ENCODE peak calls at places on chromosome 4, in six cellular contexts. E is H1, J is IMR-90, B is neuronal stem cell, Y is mesenchymal stem cell, K is mesendoderm. V is an unnamed sample.

GRCh38 chr4:3845094-3845743 is 79.0 kb downstream of the ADRA2C start:
- DNase-seq in J (no peak), E (no peak), B (no peak), Y (no peak), K (no peak), V (no peak)

GRCh38 chr4:3365326-3365725 is 72.5 kb downstream of the RGS12 start:
- DNase-seq in Y (no peak), B (no peak), K (no peak), E (no peak), J (no peak), V (no peak)

GRCh38 chr4:38169524-38169923 is 209.3 kb downstream of the PTTG2 start:
- DNase-seq in K (peak), J (peak), E (no peak), Y (peak), B (no peak), V (no peak)

GRCh38 chr4:159632031-159632430 is 529.2 kb downstream of the RAPGEF2 start:
- DNase-seq in K (no peak), E (no peak), J (no peak), Y (no peak), B (no peak), V (no peak)

GRCh38 chr4:144646523-144647094 is 653 bp downstream of the HHIP start:
- DNase-seq in K (peak), B (no peak), Y (peak), J (no peak), E (no peak), V (peak)

GRCh38 chr4:1022739-1023066 is 11.3 kb downstream of the FGFRL1 start:
- DNase-seq in K (no peak), J (no peak), Y (no peak), E (no peak), B (no peak), V (no peak)

GRCh38 chr4:25857403-25857802 is 5.4 kb downstream of the SEL1L3 start:
- DNase-seq in B (no peak), K (peak), Y (no peak), E (no peak), J (no peak), V (no peak)

GRCh38 chr4:153513596-153513995 is 47.4 kb downstream of the TMEM131L start:
- DNase-seq in E (no peak), Y (no peak), J (peak), B (no peak), K (no peak), V (no peak)

GRCh38 chr4:78551420-78552351 is at the start of gene ANXA3:
- DNase-seq in J (no peak), K (peak), B (no peak), Y (peak), E (no peak), V (peak)

GRCh38 chr4:86972997-86973396 is 38.2 kb downstream of the AFF1 start:
- DNase-seq in K (peak), B (no peak), Y (peak), J (no peak), E (no peak), V (peak)

GRCh38 chr4:124710911-124711310 is 1.6 kb downstream of the ANKRD50 start:
- DNase-seq in B (no peak), E (no peak), J (no peak), K (no peak), Y (peak), V (no peak)

GRCh38 chr4:54036184-54036583 is 28.2 kb downstream of the CHIC2 start:
- DNase-seq in E (no peak), B (no peak), J (no peak), Y (no peak), K (no peak), V (no peak)

GRCh38 chr4:54109226-54110018 is 9.5 kb downstream of the GSX2 start:
- DNase-seq in Y (no peak), B (no peak), E (no peak), K (peak), J (no peak), V (peak)

GRCh38 chr4:140013088-140013487 is 140.9 kb downstream of the MAML3 start:
- DNase-seq in B (no peak), J (no peak), K (no peak), Y (no peak), E (no peak), V (no peak)

GRCh38 chr4:139609647-139610046 is 53.6 kb upstream of the SETD7 start:
- DNase-seq in E (no peak), J (peak), B (no peak), Y (peak), K (no peak), V (no peak)

GRCh38 chr4:19329631-19330030 is 922.1 kb upstream of the SLIT2 start:
- DNase-seq in B (no peak), Y (peak), J (peak), E (no peak), K (no peak), V (no peak)

GRCh38 chr4:169663894-169664293 is 43.5 kb downstream of the CLCN3 start:
- DNase-seq in B (peak), Y (no peak), K (no peak), J (peak), E (no peak), V (no peak)

GRCh38 chr4:86595426-86595805 is 1.3 kb downstream of the PTPN13 start:
- DNase-seq in Y (peak), J (peak), B (no peak), E (no peak), K (peak), V (no peak)

GRCh38 chr4:110515676-110516075 is 39.7 kb downstream of the ENPEP start:
- DNase-seq in E (no peak), B (no peak), Y (peak), K (no peak), J (no peak), V (no peak)

GRCh38 chr4:25782482-25782881 is 80.3 kb downstream of the SEL1L3 start:
- DNase-seq in K (no peak), J (no peak), B (no peak), E (no peak), Y (no peak), V (no peak)

GRCh38 chr4:24840826-24841587 is 45.6 kb downstream of the SOD3 start:
- DNase-seq in B (no peak), K (no peak), Y (no peak), J (no peak), E (no peak), V (no peak)

GRCh38 chr4:108834167-108834566 is 71.3 kb upstream of the ETNPPL start:
- DNase-seq in E (no peak), J (peak), Y (peak), B (no peak), K (no peak), V (no peak)

GRCh38 chr4:88439161-88439760 is 17.7 kb upstream of the HERC5 start:
- DNase-seq in E (peak), B (no peak), K (peak), J (no peak), Y (no peak), V (peak)

GRCh38 chr4:161762796-161763195 is 401.0 kb downstream of the FSTL5 start:
- DNase-seq in B (no peak), E (no peak), J (peak), K (no peak), Y (peak), V (no peak)

GRCh38 chr4:35399912-35400311 is 844.4 kb downstream of the ARAP2 start:
- DNase-seq in Y (no peak), E (no peak), B (no peak), J (no peak), K (no peak), V (no peak)

GRCh38 chr4:143399113-143399949 is 62.7 kb downstream of the GAB1 start:
- DNase-seq in Y (peak), E (no peak), B (peak), J (peak), K (peak), V (no peak)

GRCh38 chr4:152090543-152090942 is 329.7 kb upstream of the GATB start:
- DNase-seq in Y (peak), J (peak), B (no peak), K (peak), E (no peak), V (peak)

GRCh38 chr4:73348185-73348584 is 55.9 kb upstream of the ALB start:
- DNase-seq in K (no peak), B (no peak), J (no peak), Y (no peak), E (no peak), V (no peak)

GRCh38 chr4:8728536-8729407 is 136.2 kb downstream of the CPZ start:
- DNase-seq in K (no peak), Y (no peak), E (no peak), J (no peak), B (no peak), V (peak)

GRCh38 chr4:80079255-80079923 is 6.4 kb upstream of the ANTXR2 start:
- DNase-seq in E (no peak), K (no peak), Y (no peak), J (no peak), B (no peak), V (no peak)

GRCh38 chr4:109676886-109677285 is 26.4 kb downstream of the CASP6 start:
- DNase-seq in J (no peak), Y (no peak), K (no peak), E (no peak), B (no peak), V (no peak)

GRCh38 chr4:128538111-128538882 is 250.7 kb upstream of the PGRMC2 start:
- DNase-seq in Y (no peak), J (no peak), B (no peak), E (no peak), K (no peak), V (no peak)
- H3K18ac ChIP-seq in Y (no peak), J (no peak), B (no peak), E (no peak), K (no peak), V (no peak)

DNA sequence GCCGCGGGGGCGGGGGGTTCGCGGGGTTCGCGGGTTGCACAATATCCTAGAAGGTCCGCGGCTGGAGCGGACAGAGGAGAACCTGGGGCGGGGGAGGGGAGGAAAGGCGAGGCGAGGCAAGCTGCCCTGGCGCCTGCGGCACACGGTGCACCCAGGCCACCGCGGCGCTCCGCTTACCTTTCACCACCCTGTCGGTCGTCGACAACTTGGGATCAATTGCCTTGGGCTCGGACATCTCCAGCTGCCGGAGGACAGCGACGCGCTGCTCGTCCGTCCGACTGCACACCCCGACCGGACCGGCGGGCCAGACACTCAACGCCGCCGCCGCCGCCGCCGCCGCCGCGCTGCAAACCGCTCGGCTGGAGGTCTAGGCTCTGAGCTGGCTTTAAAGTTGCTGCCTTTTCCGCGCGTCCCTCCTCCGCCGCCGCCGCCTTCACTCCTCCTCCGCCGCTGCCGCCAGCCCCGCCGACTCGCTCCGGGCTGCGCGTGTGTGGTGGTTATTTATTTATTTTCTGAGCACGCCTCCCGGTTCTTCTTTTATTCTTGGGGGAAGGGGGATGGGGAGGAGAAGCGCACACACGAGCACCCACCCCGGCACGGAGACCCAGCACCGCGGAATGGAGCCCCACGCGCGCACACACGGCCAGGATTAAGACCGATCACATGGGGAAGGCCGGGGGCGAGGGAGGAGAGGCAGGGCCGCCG is 612 bp downstream of the PPP3CA start:
- DNase-seq in Y (peak), K (peak), J (peak), E (no peak), B (peak), V (peak)
- H3K18ac ChIP-seq in Y (peak), K (peak), J (peak), E (peak), B (peak), V (no peak)

DNA sequence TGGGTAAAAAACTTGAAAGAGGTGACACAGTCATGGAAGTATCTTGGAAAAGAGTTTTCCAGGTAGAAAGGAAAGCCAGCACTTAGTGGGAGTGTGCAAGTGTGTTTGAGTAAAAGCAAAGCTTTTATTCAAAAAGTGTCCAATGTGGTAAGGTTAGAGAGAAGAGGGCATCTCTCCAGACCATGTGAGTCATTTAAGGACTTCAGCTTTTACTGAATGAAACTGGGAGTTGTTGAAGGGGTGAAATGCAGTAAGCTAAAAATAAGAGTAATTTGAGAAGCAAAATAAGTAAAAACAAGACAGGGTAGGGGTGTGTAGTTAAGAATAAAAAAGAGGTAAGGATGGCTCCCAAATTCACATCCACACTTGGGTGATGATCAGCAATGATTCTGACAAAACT is 238.9 kb downstream of the SLC7A11 start:
- DNase-seq in K (no peak), B (no peak), Y (no peak), E (no peak), J (peak), V (no peak)
- H3K18ac ChIP-seq in K (no peak), B (no peak), Y (no peak), E (no peak), J (no peak), V (no peak)

DNA sequence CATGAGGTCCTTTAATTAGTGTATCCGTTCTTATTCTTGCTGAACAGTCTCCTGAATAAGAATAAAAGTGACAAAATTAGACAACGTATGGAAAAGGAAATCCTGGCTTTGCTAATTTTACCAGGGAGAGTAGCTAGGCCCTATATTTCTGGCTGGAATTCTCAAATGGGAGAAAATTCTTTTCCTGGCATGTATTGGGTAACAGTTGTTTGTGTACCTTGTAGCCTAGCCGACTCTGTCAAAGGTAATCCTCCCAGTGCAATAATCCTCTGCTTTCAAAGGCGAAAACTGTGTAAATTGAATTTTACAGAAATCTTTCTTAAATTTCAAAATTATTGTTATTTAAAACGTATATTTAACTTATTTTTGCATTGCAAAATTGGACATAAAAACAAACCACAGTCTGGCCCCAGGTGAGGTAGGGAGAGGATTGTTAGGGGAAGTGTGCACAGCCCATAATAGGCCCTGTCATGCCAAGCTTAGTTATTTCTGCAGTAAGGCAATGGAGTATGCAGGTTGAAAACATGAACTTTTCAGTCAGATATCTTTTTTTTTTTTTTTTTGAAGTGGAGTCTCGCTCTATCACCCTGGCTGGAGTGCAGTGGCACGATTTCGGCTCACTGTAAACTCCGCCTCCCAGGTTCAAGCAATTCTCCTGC is 18.9 kb upstream of the TENM3 start:
- DNase-seq in Y (no peak), B (no peak), J (no peak), K (no peak), E (no peak), V (no peak)
- H3K18ac ChIP-seq in Y (no peak), B (no peak), J (no peak), K (no peak), E (no peak), V (no peak)

GRCh38 chr4:184466634-184467033 is 7.7 kb downstream of the IRF2 start:
- DNase-seq in B (no peak), E (no peak), Y (no peak), J (no peak), K (no peak), V (no peak)

GRCh38 chr4:184463856-184464255 is 10.5 kb downstream of the IRF2 start:
- DNase-seq in K (no peak), E (no peak), B (no peak), J (no peak), Y (no peak), V (no peak)

GRCh38 chr4:184462724-184463123 is 11.6 kb downstream of the IRF2 start:
- DNase-seq in B (no peak), Y (no peak), J (no peak), K (no peak), E (no peak), V (no peak)

GRCh38 chr4:184463158-184463557 is 11.2 kb downstream of the IRF2 start:
- DNase-seq in K (no peak), E (no peak), J (no peak), B (no peak), Y (no peak), V (no peak)

GRCh38 chr4:184464759-184465454 is 9.4 kb downstream of the IRF2 start:
- DNase-seq in E (no peak), K (no peak), B (no peak), Y (no peak), J (no peak), V (no peak)
- H3K18ac ChIP-seq in E (no peak), K (no peak), B (peak), Y (no peak), J (no peak), V (no peak)

DNA sequence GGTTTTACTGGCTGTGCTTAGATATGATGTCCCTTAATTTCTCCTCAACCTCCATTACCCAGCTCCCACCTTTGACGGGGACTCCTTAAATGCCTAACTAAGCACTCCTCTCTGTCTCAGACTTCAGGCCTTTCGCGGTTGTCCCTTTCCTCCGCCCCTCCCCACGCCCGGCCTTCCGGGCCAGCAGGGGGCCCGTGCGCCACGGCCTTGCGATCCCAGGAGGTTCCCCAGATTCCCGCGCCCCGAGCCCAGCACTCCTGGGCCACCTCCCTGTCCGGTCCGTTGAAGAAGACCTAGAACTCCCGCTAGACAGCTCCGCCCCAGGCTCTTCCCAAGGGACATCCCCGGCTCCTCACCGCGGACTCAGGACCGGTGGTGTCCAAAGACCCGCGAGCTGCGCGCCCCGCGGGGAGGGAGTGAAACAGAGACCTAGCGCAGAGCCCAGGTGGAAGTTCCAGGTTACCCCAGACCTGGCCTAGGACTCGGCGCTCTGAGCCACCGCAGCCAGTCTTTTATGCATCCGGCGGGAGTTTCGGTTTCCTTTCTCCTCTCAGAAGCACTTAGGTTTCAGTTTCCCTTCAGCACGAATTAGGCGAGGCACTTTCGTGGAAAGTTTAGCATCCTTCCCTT is at the start of gene DDX60:
- DNase-seq in K (peak), J (peak), E (peak), Y (peak), B (peak), V (peak)
- H3K18ac ChIP-seq in K (peak), J (peak), E (peak), Y (peak), B (peak), V (peak)

DNA sequence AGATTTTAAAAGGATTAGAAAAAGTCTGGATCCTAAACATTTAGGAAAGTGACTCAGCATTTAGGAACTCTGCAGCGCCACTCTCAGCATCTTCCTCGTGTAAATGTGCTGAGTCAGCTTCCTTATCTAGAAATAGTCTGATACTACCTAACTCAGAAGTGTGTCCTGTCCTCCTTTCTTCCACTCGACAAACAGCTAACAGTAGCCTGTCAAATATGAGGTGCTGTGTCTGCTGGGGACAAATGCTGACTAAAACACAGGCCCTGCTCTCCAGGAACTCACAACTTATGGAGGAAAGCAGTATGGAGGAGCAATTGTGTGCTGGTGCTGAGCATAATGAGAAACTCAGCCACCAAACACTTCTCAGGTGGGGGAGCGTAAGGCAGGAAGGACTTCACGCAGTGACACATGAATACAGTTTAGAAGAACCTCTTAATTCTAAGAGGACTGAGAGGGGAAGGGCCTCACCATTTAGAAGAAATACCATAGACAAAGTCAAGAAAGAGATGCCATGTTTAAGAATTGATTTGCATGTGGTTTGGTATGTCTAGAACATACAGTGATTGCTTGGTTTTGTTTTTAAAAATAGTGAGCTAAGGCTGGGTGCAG is 125.3 kb downstream of the SOWAHB start:
- DNase-seq in B (no peak), K (peak), E (no peak), J (peak), Y (peak), V (no peak)
- H3K18ac ChIP-seq in B (no peak), K (no peak), E (no peak), J (peak), Y (peak), V (no peak)

GRCh38 chr4:6275898-6276563 is 6.4 kb downstream of the WFS1 start:
- DNase-seq in J (no peak), Y (no peak), E (no peak), B (no peak), K (no peak), V (no peak)
- H3K18ac ChIP-seq in J (no peak), Y (no peak), E (no peak), B (peak), K (no peak), V (no peak)

V was measured in H9.